ENCODE peak calls at places on chromosomes 1 and 21, in four cellular contexts. One of them, this sample, is unnamed.

GRCh38 chr1:8494681-8495080 is 176.8 kb downstream of the SLC45A1 start:
- DNase-seq in ascending aorta: no peak
- DNase-seq in heart right ventricle: no peak
- DNase-seq in CD8-positive, alpha-beta T cell: no peak
- DNase-seq in this sample: no peak

GRCh38 chr1:69263982-69264381 is 303.7 kb upstream of the LRRC7 start:
- DNase-seq in ascending aorta: no peak
- DNase-seq in heart right ventricle: peak
- DNase-seq in CD8-positive, alpha-beta T cell: no peak
- DNase-seq in this sample: no peak

GRCh38 chr21:21103692-21104091 is 105.5 kb downstream of the NCAM2 start:
- DNase-seq in ascending aorta: no peak
- DNase-seq in heart right ventricle: no peak
- DNase-seq in CD8-positive, alpha-beta T cell: no peak
- DNase-seq in this sample: no peak

GRCh38 chr1:109199710-109200109 is 14.0 kb upstream of the SARS1 start:
- DNase-seq in ascending aorta: no peak
- DNase-seq in heart right ventricle: no peak
- DNase-seq in CD8-positive, alpha-beta T cell: no peak
- DNase-seq in this sample: no peak

GRCh38 chr1:223177681-223178080 is 34.6 kb upstream of the TLR5 start:
- DNase-seq in ascending aorta: no peak
- DNase-seq in heart right ventricle: peak
- DNase-seq in CD8-positive, alpha-beta T cell: no peak
- DNase-seq in this sample: no peak

GRCh38 chr1:187384504-187384903 is 555.8 kb downstream of the PLA2G4A start:
- DNase-seq in ascending aorta: no peak
- DNase-seq in heart right ventricle: no peak
- DNase-seq in CD8-positive, alpha-beta T cell: no peak
- DNase-seq in this sample: no peak

GRCh38 chr1:90810006-90810405 is 92.9 kb upstream of the BARHL2 start:
- DNase-seq in ascending aorta: no peak
- DNase-seq in heart right ventricle: no peak
- DNase-seq in CD8-positive, alpha-beta T cell: no peak
- DNase-seq in this sample: no peak

GRCh38 chr1:235758931-235759330 is 107.8 kb downstream of the LYST start:
- DNase-seq in ascending aorta: no peak
- DNase-seq in heart right ventricle: no peak
- DNase-seq in CD8-positive, alpha-beta T cell: no peak
- DNase-seq in this sample: no peak

GRCh38 chr21:45747802-45748445 is 104.4 kb downstream of the PCBP3 start:
- DNase-seq in ascending aorta: no peak
- DNase-seq in heart right ventricle: no peak
- DNase-seq in CD8-positive, alpha-beta T cell: no peak
- DNase-seq in this sample: no peak

GRCh38 chr1:16138772-16139221 is 17.1 kb downstream of the EPHA2 start:
- DNase-seq in ascending aorta: no peak
- DNase-seq in heart right ventricle: no peak
- DNase-seq in CD8-positive, alpha-beta T cell: no peak
- DNase-seq in this sample: no peak

GRCh38 chr21:14630556-14631069 is 84.5 kb upstream of the SAMSN1 start:
- DNase-seq in ascending aorta: no peak
- DNase-seq in heart right ventricle: no peak
- DNase-seq in CD8-positive, alpha-beta T cell: no peak
- DNase-seq in this sample: no peak

GRCh38 chr1:196438324-196438723 is 169.9 kb downstream of the KCNT2 start:
- DNase-seq in ascending aorta: no peak
- DNase-seq in heart right ventricle: no peak
- DNase-seq in CD8-positive, alpha-beta T cell: no peak
- DNase-seq in this sample: no peak

GRCh38 chr1:47701741-47702515 is 264.1 kb downstream of the FOXD2 start:
- DNase-seq in ascending aorta: no peak
- DNase-seq in heart right ventricle: no peak
- DNase-seq in CD8-positive, alpha-beta T cell: no peak
- DNase-seq in this sample: no peak

GRCh38 chr1:150156868-150157603 is 7.3 kb downstream of the PLEKHO1 start:
- DNase-seq in ascending aorta: no peak
- DNase-seq in heart right ventricle: no peak
- DNase-seq in CD8-positive, alpha-beta T cell: no peak
- DNase-seq in this sample: no peak

GRCh38 chr1:15067148-15067547 is 86.4 kb upstream of the TMEM51 start:
- DNase-seq in ascending aorta: no peak
- DNase-seq in heart right ventricle: no peak
- DNase-seq in CD8-positive, alpha-beta T cell: no peak
- DNase-seq in this sample: no peak

GRCh38 chr1:111747282-111747734 is 8.1 kb upstream of the INKA2 start:
- DNase-seq in ascending aorta: no peak
- DNase-seq in heart right ventricle: peak
- DNase-seq in CD8-positive, alpha-beta T cell: peak
- DNase-seq in this sample: no peak

GRCh38 chr1:169031566-169032224 is 74.8 kb upstream of the ATP1B1 start:
- DNase-seq in ascending aorta: no peak
- DNase-seq in heart right ventricle: no peak
- DNase-seq in CD8-positive, alpha-beta T cell: no peak
- DNase-seq in this sample: no peak

GRCh38 chr1:195791796-195792195 is 816.4 kb downstream of the KCNT2 start:
- DNase-seq in ascending aorta: no peak
- DNase-seq in heart right ventricle: no peak
- DNase-seq in CD8-positive, alpha-beta T cell: no peak
- DNase-seq in this sample: no peak

GRCh38 chr1:243946946-243947345 is 96.9 kb upstream of the AKT3 start:
- DNase-seq in ascending aorta: no peak
- DNase-seq in heart right ventricle: no peak
- DNase-seq in CD8-positive, alpha-beta T cell: no peak
- DNase-seq in this sample: no peak

GRCh38 chr1:1617516-1617915 is 2.2 kb downstream of the MIB2 start:
- DNase-seq in ascending aorta: no peak
- DNase-seq in heart right ventricle: no peak
- DNase-seq in CD8-positive, alpha-beta T cell: no peak
- DNase-seq in this sample: no peak

GRCh38 chr1:160726498-160727391 is 12.3 kb upstream of the SLAMF7 start:
- DNase-seq in ascending aorta: no peak
- DNase-seq in heart right ventricle: peak
- DNase-seq in CD8-positive, alpha-beta T cell: peak
- DNase-seq in this sample: no peak

GRCh38 chr1:54575605-54576004 is 27.6 kb downstream of the ACOT11 start:
- DNase-seq in ascending aorta: no peak
- DNase-seq in heart right ventricle: no peak
- DNase-seq in CD8-positive, alpha-beta T cell: no peak
- DNase-seq in this sample: no peak

GRCh38 chr1:54572236-54572850 is 24.3 kb downstream of the ACOT11 start:
- DNase-seq in ascending aorta: no peak
- DNase-seq in heart right ventricle: no peak
- DNase-seq in CD8-positive, alpha-beta T cell: no peak
- DNase-seq in this sample: no peak

GRCh38 chr1:54575161-54575560 is 27.1 kb downstream of the ACOT11 start:
- DNase-seq in ascending aorta: no peak
- DNase-seq in heart right ventricle: peak
- DNase-seq in CD8-positive, alpha-beta T cell: no peak
- DNase-seq in this sample: no peak

GRCh38 chr1:54571803-54572202 is 23.8 kb downstream of the ACOT11 start:
- DNase-seq in ascending aorta: no peak
- DNase-seq in heart right ventricle: no peak
- DNase-seq in CD8-positive, alpha-beta T cell: no peak
- DNase-seq in this sample: no peak

DNA sequence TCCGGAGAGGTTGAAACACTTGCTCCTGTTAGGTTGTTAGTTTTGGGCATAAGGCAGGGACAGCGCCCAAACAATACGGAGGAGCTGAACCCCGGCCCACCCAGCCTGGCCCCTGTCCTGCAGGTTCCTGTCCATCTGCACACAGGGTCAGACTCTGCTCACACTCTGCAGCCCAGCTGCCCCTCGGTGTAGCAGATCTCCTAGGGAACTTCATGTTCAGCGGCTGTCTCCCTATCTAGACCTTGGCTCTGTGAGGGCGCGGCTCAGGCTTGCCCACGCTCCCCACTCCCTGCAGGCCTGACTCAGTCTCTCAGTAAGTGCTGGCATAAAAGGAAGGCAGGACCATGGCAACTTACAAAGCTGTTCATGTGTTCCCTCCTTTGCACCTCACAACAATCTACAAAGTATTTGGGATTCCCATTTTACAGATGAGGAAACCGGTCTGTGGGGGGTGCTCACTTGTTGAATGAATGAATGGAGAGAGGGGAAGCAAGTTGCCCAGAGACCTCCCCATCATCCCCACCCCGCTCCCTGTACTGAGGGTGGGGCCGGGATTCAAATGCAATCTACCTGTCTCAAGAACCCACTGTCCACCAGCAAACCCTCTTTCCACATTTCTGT is 26.2 kb downstream of the ACOT11 start:
- DNase-seq in ascending aorta: no peak
- DNase-seq in heart right ventricle: no peak
- DNase-seq in CD8-positive, alpha-beta T cell: no peak
- DNase-seq in this sample: no peak
- H3K27ac ChIP-seq in ascending aorta: no peak
- H3K27ac ChIP-seq in heart right ventricle: no peak
- H3K27ac ChIP-seq in CD8-positive, alpha-beta T cell: no peak
- H3K27ac ChIP-seq in this sample: no peak

DNA sequence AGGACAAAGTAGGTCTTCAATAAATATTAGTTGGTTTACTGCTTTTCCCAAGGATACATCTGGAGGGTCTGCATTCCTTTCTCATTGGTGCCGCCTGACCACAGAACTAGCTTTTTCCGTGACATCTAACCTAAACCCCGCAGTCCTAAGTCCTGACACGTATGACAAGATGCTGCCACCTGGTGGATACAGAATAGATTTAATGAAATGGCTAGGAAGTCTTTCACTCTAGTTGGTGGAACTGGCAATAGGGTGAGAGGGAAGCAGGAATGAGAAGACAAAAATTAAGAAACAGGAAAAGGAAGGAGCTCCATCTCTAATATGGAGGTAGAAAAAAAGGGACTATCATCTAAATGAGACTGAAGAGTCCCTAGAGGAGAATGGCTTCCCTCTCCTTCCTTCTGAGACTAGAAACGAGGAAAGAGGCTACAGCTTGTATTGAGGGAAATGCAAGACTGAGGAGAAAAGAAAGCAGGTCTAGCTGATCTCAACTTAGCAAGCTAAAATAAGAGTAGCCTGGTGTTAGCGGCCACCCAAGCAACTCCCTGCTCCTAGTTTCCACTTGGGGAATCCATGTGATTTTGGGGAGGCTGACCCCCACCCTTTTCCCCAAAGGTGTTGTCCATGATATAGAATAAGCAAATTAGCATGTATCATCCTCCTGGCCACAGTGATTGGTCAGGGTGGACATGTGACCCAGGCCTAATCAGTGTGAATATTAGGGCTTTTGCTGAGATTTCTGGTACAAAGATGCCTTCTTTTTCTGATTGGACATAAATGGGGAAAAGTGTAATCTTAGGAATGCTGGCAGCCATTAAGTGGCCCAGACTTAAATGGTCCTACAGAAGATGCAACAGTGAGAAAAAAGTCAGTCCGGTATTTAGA is 5.9 kb downstream of the RFX5 start:
- DNase-seq in ascending aorta: no peak
- DNase-seq in heart right ventricle: peak
- DNase-seq in CD8-positive, alpha-beta T cell: peak
- DNase-seq in this sample: no peak
- H3K27ac ChIP-seq in ascending aorta: peak
- H3K27ac ChIP-seq in heart right ventricle: no peak
- H3K27ac ChIP-seq in CD8-positive, alpha-beta T cell: no peak
- H3K27ac ChIP-seq in this sample: no peak

GRCh38 chr1:94799201-94799600 is 21.0 kb upstream of the SLC44A3 start:
- DNase-seq in ascending aorta: no peak
- DNase-seq in heart right ventricle: no peak
- DNase-seq in CD8-positive, alpha-beta T cell: no peak
- DNase-seq in this sample: no peak

GRCh38 chr1:94804442-94804837 is 15.7 kb upstream of the SLC44A3 start:
- DNase-seq in ascending aorta: no peak
- DNase-seq in heart right ventricle: no peak
- DNase-seq in CD8-positive, alpha-beta T cell: no peak
- DNase-seq in this sample: no peak

GRCh38 chr1:94803517-94804441 is 16.4 kb upstream of the SLC44A3 start:
- DNase-seq in ascending aorta: no peak
- DNase-seq in heart right ventricle: peak
- DNase-seq in CD8-positive, alpha-beta T cell: no peak
- DNase-seq in this sample: no peak

GRCh38 chr1:94803106-94803505 is 17.1 kb upstream of the SLC44A3 start:
- DNase-seq in ascending aorta: no peak
- DNase-seq in heart right ventricle: no peak
- DNase-seq in CD8-positive, alpha-beta T cell: no peak
- DNase-seq in this sample: no peak

DNA sequence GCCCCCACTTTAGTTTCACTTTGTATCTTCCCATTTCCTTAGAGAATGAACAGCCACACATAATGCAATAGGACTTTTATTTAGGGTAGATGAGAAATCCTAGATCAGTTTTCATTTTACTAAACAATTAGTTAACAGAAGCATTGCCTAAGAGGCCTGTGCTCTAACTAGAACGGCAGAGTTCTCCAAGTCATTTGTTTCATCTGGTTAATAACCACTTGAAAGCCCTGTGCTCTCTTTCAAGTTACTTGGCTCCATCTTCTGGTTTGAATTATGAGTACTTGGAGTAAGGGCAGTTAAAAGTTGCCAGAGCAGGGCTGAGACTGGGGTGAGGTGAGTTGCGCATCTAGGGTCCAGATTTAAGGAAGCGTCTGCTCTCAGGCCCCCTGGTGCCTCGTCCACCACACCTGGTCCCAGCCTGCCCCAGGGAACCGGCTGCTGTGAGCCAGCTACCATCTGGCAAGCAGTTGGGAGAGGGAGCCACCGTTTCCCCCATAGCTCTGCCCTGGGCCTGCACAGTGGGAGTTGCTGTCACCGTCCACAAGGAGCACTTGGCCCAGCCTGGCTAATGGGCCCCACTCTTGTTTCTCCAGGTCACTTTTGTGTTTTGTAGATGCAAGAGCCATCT is 18.1 kb upstream of the SLC44A3 start:
- DNase-seq in ascending aorta: no peak
- DNase-seq in heart right ventricle: peak
- DNase-seq in CD8-positive, alpha-beta T cell: no peak
- DNase-seq in this sample: peak
- H3K27ac ChIP-seq in ascending aorta: peak
- H3K27ac ChIP-seq in heart right ventricle: peak
- H3K27ac ChIP-seq in CD8-positive, alpha-beta T cell: no peak
- H3K27ac ChIP-seq in this sample: peak

DNA sequence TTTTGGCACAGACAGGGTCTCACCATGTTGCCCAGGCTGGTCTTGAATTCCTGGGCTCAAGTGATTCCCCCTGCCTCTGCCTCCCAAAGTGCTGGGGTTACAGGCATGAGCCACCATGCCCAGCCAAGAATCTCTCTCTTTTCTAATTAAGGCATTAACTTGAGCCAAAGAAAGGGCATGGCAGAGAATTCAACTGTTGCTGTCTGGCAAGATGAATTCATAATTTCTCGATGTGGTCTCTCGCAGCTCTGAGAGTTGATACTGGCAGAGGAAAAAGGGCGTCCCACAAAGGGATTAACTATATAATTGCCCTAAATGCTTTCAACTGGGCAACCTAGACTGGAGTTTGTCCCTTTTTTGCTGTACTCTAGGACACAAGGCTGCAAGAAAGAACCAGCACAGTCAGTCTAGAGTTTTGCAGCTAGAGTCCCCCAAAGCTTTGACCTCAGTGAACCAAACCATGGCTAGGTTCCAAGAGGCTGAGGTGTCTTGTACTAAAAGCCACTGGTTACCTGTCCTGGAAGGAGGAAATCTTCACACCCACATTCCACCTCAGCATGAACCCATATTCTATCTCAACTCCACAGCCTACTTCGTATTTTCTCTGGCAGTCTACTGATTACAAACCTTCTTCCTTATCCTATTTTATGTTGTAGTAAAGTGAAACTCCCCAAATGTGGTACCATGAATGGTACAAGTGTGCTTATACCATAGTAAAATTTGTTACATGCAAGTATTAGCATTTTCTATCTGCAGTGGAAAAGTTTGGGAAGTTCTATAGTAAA is 51.3 kb downstream of the OPTC start:
- DNase-seq in ascending aorta: no peak
- DNase-seq in heart right ventricle: no peak
- DNase-seq in CD8-positive, alpha-beta T cell: no peak
- DNase-seq in this sample: no peak
- H3K27ac ChIP-seq in ascending aorta: peak
- H3K27ac ChIP-seq in heart right ventricle: no peak
- H3K27ac ChIP-seq in CD8-positive, alpha-beta T cell: no peak
- H3K27ac ChIP-seq in this sample: no peak

This sample was measured in suprapubic skin.